ENCODE peak calls at places on chromosomes 1 and 21, in four cellular contexts. U is H9, J is fibroblast of lung, K is PC-3. S is an unnamed sample.

GRCh38 chr1:96756789-96757188 is 35.2 kb downstream of the PTBP2 start:
- DNase-seq in J (no peak), U (no peak), K (no peak), S (no peak)

GRCh38 chr1:31723828-31724359 is 20.1 kb upstream of the COL16A1 start:
- DNase-seq in K (peak), U (peak), J (peak), S (peak)

GRCh38 chr1:19124273-19124672 is 85.8 kb downstream of the UBR4 start:
- DNase-seq in J (no peak), K (no peak), U (no peak), S (no peak)

GRCh38 chr1:206924549-206925115 is 2.9 kb upstream of the FCMR start:
- DNase-seq in K (no peak), J (no peak), U (no peak), S (no peak)

GRCh38 chr1:217078959-217079358 is 355.7 kb upstream of the ESRRG start:
- DNase-seq in U (no peak), J (no peak), K (no peak), S (no peak)

GRCh38 chr1:159211331-159212136 is 6.9 kb downstream of the ACKR1 start:
- DNase-seq in J (peak), U (peak), K (peak), S (peak)

GRCh38 chr1:173050865-173051264 is at the start of gene TNFSF18:
- DNase-seq in J (peak), K (peak), U (no peak), S (peak)

GRCh38 chr1:4047666-4048065 is 147.6 kb upstream of the C1orf174 start:
- DNase-seq in J (no peak), U (no peak), K (no peak), S (no peak)

GRCh38 chr1:15176898-15177665 is 23.5 kb downstream of the TMEM51 start:
- DNase-seq in U (no peak), J (no peak), K (no peak), S (no peak)

GRCh38 chr1:2525896-2526823 is at the start of gene PANK4:
- DNase-seq in K (peak), U (peak), J (peak), S (peak)

GRCh38 chr1:18645172-18646090 is 14.8 kb downstream of the PAX7 start:
- DNase-seq in U (peak), J (no peak), K (no peak), S (no peak)

GRCh38 chr21:14942801-14943490 is 121.9 kb downstream of the NRIP1 start:
- DNase-seq in K (no peak), J (peak), U (no peak), S (peak)

GRCh38 chr1:14826172-14826636 is 227.7 kb downstream of the KAZN start:
- DNase-seq in J (peak), K (peak), U (no peak), S (peak)

GRCh38 chr1:201170533-201171062 is 16.3 kb upstream of the TMEM9 start:
- DNase-seq in U (peak), J (peak), K (peak), S (peak)

GRCh38 chr1:207308451-207309190 is 12.9 kb upstream of the CD55 start:
- DNase-seq in U (no peak), K (no peak), J (no peak), S (no peak)

DNA sequence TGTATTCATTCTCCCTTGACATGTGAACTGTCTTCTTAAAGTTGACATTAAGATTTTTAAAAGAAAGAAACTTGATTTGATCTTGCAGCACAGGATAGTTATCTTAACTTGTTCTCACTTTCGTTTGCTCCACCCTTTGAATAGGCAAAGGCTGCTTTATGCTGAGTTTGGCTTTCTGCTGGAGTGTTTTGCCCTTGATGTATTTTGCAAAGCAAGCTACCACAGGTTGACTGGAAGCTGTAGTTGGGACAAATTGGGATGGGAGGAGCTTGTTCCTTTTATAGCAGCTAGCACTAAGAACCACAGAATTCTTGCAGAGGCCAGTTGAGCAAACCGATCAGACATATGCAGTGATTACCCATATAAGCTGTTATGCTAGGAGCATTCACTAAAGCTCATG is 129.9 kb downstream of the VPS13D start:
- DNase-seq in J (peak), U (no peak), K (no peak), S (peak)
- TF ChIP-seq CTCF in J (no peak), U (no peak), K (no peak), S (no peak)

GRCh38 chr1:27132624-27133023 is 22.3 kb downstream of the SLC9A1 start:
- DNase-seq in J (no peak), U (no peak), K (no peak), S (no peak)

GRCh38 chr1:27133158-27133557 is 21.8 kb downstream of the SLC9A1 start:
- DNase-seq in K (no peak), U (no peak), J (no peak), S (no peak)

GRCh38 chr1:27137022-27137542 is 17.8 kb downstream of the SLC9A1 start:
- DNase-seq in U (peak), J (no peak), K (no peak), S (no peak)

GRCh38 chr1:27135920-27136551 is 18.9 kb downstream of the SLC9A1 start:
- DNase-seq in K (peak), U (peak), J (no peak), S (no peak)

DNA sequence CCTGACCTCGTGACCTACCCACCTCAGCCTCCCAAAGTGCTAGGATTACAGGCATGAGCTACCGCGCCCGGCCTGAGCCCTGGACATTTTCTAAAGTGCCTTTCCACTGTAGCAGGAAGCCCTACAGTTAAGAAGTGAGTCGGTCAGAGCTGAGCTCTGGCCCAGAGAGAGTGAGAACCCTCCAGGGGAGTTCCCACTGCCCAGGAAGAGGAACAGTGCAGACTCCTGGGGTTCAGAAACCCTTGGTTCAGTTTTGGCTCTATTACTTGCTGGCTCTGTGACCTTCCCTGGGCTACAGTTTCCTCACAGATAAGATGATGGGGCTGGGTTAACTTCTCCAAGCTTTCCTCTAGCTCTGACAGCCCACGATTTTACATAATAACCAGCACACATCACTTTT is 20.9 kb downstream of the SLC9A1 start:
- DNase-seq in J (no peak), K (no peak), U (no peak), S (no peak)
- H3K9ac ChIP-seq in J (no peak), K (no peak), U (no peak), S (no peak)

DNA sequence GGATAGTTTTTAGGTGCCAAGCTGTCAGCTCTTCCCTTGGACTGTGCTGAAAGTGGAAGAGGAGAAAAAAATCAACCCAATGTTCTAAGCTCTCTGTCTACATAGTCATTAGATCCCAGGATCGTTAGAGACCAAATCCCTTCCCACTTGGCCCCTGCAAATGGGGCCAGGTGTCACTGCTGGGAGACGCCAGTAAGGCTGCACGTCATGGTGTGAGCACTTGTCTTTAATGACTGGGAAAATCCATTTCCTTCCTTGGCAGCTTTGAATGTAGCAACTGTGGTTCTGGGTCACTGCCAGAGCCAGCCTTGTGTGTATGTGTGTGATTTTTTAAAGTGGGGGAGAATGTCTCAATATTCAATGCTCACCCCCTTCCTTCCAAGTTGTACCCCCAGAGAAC is 59.9 kb downstream of the MAN1C1 start:
- DNase-seq in K (no peak), J (peak), U (no peak), S (peak)
- H3K4me2 ChIP-seq in K (no peak), J (no peak), U (no peak), S (no peak)

GRCh38 chr1:10472220-10473144 is at the start of gene DFFA:
- DNase-seq in J (peak), U (peak), K (peak), S (peak)
- TF ChIP-seq CTCF in J (no peak), U (no peak), K (no peak), S (no peak)

GRCh38 chr21:46078322-46078981 is 19.5 kb upstream of the COL6A2 start:
- DNase-seq in U (peak), K (no peak), J (peak), S (peak)
- H3K9ac ChIP-seq in U (no peak), K (peak), J (peak), S (peak)

DNA sequence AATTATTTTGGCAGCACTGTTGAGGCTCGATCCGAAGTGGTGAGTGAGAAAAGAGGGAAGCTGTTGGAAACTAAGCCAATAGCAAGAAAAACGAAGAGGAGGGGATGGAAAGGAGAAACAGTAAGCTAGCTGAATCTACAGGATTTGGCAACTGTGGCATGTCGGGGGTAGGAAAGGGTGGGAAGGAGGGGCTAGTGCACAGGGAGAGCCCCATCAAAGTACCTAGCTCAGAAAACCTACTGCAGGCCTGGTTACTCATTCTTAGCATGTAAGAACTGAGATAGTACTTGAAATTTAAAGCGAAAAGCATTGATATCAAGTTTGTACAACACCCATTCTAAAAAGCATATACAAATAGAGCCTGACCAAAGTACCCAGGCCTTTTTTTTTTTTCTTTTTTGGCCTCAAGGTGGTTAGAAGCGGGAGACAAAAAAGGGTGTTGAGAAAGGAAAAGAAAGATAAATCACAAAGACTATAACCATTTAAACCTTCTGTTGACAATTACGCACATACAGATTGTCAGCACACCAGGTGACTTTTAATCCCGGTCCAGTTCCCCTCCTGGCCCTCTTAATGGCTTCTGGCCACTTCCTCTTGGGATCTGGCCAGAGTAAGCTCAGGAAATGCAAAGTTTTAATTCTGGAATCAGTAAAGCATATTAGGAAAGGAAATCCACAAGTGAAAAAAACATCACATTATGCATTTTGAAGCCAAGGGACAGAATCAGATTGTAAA is 50.4 kb downstream of the SLC16A1 start:
- DNase-seq in K (peak), U (no peak), J (no peak), S (no peak)
- H3K4me2 ChIP-seq in K (peak), U (no peak), J (peak), S (no peak)

S was measured in astrocyte.